ENCODE peak calls at places on chromosomes 6 and 20, in seven cellular contexts. X, U, F, H, J, B and K are unnamed samples.

GRCh38 chr6:163904161-163904560 is 489.6 kb downstream of the QKI start:
- DNase-seq in J (no peak), H (no peak), B (no peak), F (no peak), X (no peak), U (no peak), K (no peak)

GRCh38 chr6:140319209-140319608 is 944.8 kb upstream of the CITED2 start:
- DNase-seq in B (no peak), F (no peak), H (no peak), J (no peak), U (peak), X (no peak), K (no peak)

GRCh38 chr6:14549319-14549770 is 431.8 kb downstream of the CD83 start:
- DNase-seq in J (peak), X (no peak), U (no peak), H (peak), B (no peak), F (no peak), K (no peak)

GRCh38 chr6:141242957-141243356 is 889.8 kb upstream of the GJE1 start:
- DNase-seq in H (no peak), F (no peak), X (no peak), U (no peak), B (no peak), J (no peak), K (no peak)

GRCh38 chr6:40713002-40713719 is 126.0 kb upstream of the LRFN2 start:
- DNase-seq in J (no peak), B (peak), F (no peak), H (no peak), U (no peak), X (no peak), K (no peak)

GRCh38 chr6:148934534-148934933 is 187.7 kb downstream of the UST start:
- DNase-seq in F (no peak), U (peak), B (no peak), X (peak), H (peak), J (no peak), K (no peak)

GRCh38 chr6:90219168-90219985 is 77.3 kb downstream of the BACH2 start:
- DNase-seq in U (peak), B (peak), X (peak), F (no peak), J (peak), H (peak), K (no peak)

GRCh38 chr6:42021847-42022754 is 28.2 kb upstream of the TAF8 start:
- DNase-seq in X (no peak), H (no peak), B (no peak), U (no peak), J (no peak), F (no peak), K (peak)

GRCh38 chr20:36101201-36101600 is 53.3 kb upstream of the EPB41L1 start:
- DNase-seq in B (no peak), J (peak), U (no peak), X (no peak), H (no peak), F (no peak), K (no peak)

GRCh38 chr20:47843886-47844567 is 58.7 kb upstream of the SULF2 start:
- DNase-seq in B (peak), H (no peak), J (no peak), F (no peak), X (no peak), U (no peak), K (no peak)

GRCh38 chr20:36144336-36144735 is 10.2 kb upstream of the EPB41L1 start:
- DNase-seq in B (peak), F (no peak), X (no peak), U (no peak), H (no peak), J (no peak), K (no peak)

GRCh38 chr6:130143709-130144108 is 79.0 kb downstream of the SAMD3 start:
- DNase-seq in X (peak), J (no peak), U (peak), H (no peak), F (no peak), B (no peak), K (no peak)

GRCh38 chr6:81511423-81511822 is 241.1 kb downstream of the TENT5A start:
- DNase-seq in H (no peak), B (no peak), X (no peak), U (no peak), F (no peak), J (no peak), K (no peak)

GRCh38 chr6:154782245-154782644 is 49.0 kb downstream of the SCAF8 start:
- DNase-seq in B (no peak), J (no peak), X (no peak), U (no peak), F (no peak), H (no peak), K (no peak)

GRCh38 chr6:45988635-45989034 is 27.0 kb downstream of the CLIC5 start:
- DNase-seq in F (no peak), J (no peak), B (peak), U (no peak), H (no peak), X (no peak), K (no peak)

GRCh38 chr6:143986463-143986862 is 21.6 kb downstream of the PLAGL1 start:
- DNase-seq in J (no peak), B (no peak), H (no peak), X (no peak), U (no peak), F (no peak), K (no peak)

GRCh38 chr6:1497593-1498105 is 108.3 kb downstream of the FOXF2 start:
- DNase-seq in H (peak), F (no peak), U (no peak), B (peak), J (no peak), X (no peak), K (no peak)

GRCh38 chr6:37137201-37137880 is 32.6 kb upstream of the PIM1 start:
- DNase-seq in U (peak), F (no peak), X (peak), B (peak), J (no peak), H (no peak), K (peak)

GRCh38 chr6:134911532-134911931 is 38.4 kb downstream of the ALDH8A1 start:
- DNase-seq in B (no peak), F (no peak), H (no peak), X (peak), J (no peak), U (peak), K (no peak)

GRCh38 chr20:53828673-53829085 is 235.0 kb upstream of the ZNF217 start:
- DNase-seq in B (peak), F (no peak), H (no peak), J (no peak), X (peak), U (peak), K (no peak)

GRCh38 chr6:150638765-150639164 is 39.1 kb downstream of the PLEKHG1 start:
- DNase-seq in F (no peak), X (no peak), J (no peak), B (no peak), H (no peak), U (no peak), K (no peak)

GRCh38 chr6:90040931-90041330 is 146.7 kb downstream of the GJA10 start:
- DNase-seq in H (peak), J (no peak), U (no peak), B (no peak), X (no peak), F (no peak), K (no peak)

GRCh38 chr6:75217203-75217602 is 11.3 kb upstream of the COL12A1 start:
- DNase-seq in J (no peak), X (no peak), B (no peak), H (no peak), U (peak), F (no peak), K (no peak)

GRCh38 chr20:43681468-43681942 is 14.6 kb downstream of the MYBL2 start:
- DNase-seq in X (no peak), H (peak), U (no peak), B (no peak), J (peak), F (no peak), K (peak)